ENCODE peak calls at places on chromosomes 13 and 19, in eight cellular contexts. X, P, M, Q, D, A, N and S are unnamed samples.

GRCh38 chr19:47719047-47719885 is 6.0 kb downstream of the EHD2 start:
- DNase-seq in X (no peak), P (peak), M (peak), Q (peak), D (peak), A (peak), N (peak), S (no peak)

GRCh38 chr13:43905435-43906031 is 25.8 kb downstream of the LACC1 start:
- DNase-seq in X (no peak), P (no peak), M (no peak), Q (no peak), D (no peak), A (peak), N (no peak), S (peak)

GRCh38 chr19:48819366-48819816 is 8.6 kb upstream of the BCAT2 start:
- DNase-seq in X (no peak), P (peak), M (peak), Q (no peak), D (peak), A (peak), N (peak), S (no peak)

GRCh38 chr13:77637583-77637982 is 59.9 kb upstream of the SLAIN1 start:
- DNase-seq in X (no peak), P (no peak), M (no peak), Q (no peak), D (no peak), A (no peak), N (no peak), S (no peak)

GRCh38 chr13:59281453-59281852 is 882.3 kb downstream of the DIAPH3 start:
- DNase-seq in X (no peak), P (no peak), M (no peak), Q (no peak), D (no peak), A (no peak), N (no peak), S (no peak)

GRCh38 chr19:41847351-41848105 is 2.7 kb downstream of the DMRTC2 start:
- DNase-seq in X (no peak), P (no peak), M (no peak), Q (no peak), D (no peak), A (no peak), N (no peak), S (no peak)

GRCh38 chr13:31204592-31204991 is 4.8 kb downstream of the B3GLCT start:
- DNase-seq in X (no peak), P (no peak), M (no peak), Q (peak), D (peak), A (no peak), N (no peak), S (peak)

GRCh38 chr13:70171151-70171550 is 62.9 kb upstream of the KLHL1 start:
- DNase-seq in X (no peak), P (no peak), M (peak), Q (no peak), D (no peak), A (no peak), N (no peak), S (no peak)

GRCh38 chr13:114338959-114339358 is 24.7 kb downstream of the CHAMP1 start:
- DNase-seq in X (no peak), P (no peak), M (no peak), Q (no peak), D (no peak), A (no peak), N (no peak), S (no peak)

GRCh38 chr19:35266904-35267817 is 1.6 kb upstream of the USF2 start:
- DNase-seq in X (no peak), P (peak), M (peak), Q (peak), D (no peak), A (peak), N (no peak), S (peak)

GRCh38 chr13:31775686-31776085 is 36.4 kb downstream of the RXFP2 start:
- DNase-seq in X (no peak), P (no peak), M (no peak), Q (no peak), D (no peak), A (peak), N (no peak), S (no peak)

GRCh38 chr13:26219726-26220125 is 2.4 kb downstream of the RNF6 start:
- DNase-seq in X (no peak), P (no peak), M (no peak), Q (no peak), D (no peak), A (no peak), N (no peak), S (no peak)

GRCh38 chr13:48660356-48661076 is 6.8 kb downstream of the CYSLTR2 start:
- DNase-seq in X (peak), P (no peak), M (no peak), Q (no peak), D (no peak), A (no peak), N (no peak), S (no peak)

GRCh38 chr19:2970201-2970838 is 7.0 kb upstream of the TLE6 start:
- DNase-seq in X (no peak), P (no peak), M (no peak), Q (no peak), D (no peak), A (no peak), N (no peak), S (no peak)

GRCh38 chr19:46718934-46719551 is 2.1 kb upstream of the PRKD2 start:
- DNase-seq in X (peak), P (peak), M (no peak), Q (no peak), D (no peak), A (no peak), N (no peak), S (no peak)

GRCh38 chr13:77548594-77548993 is 13.1 kb downstream of the SCEL start:
- DNase-seq in X (no peak), P (no peak), M (no peak), Q (no peak), D (no peak), A (no peak), N (no peak), S (no peak)

GRCh38 chr19:46772170-46773017 is 16.0 kb downstream of the SLC1A5 start:
- DNase-seq in X (no peak), P (no peak), M (no peak), Q (no peak), D (no peak), A (no peak), N (no peak), S (no peak)

GRCh38 chr19:49997709-49998108 is 27.5 kb downstream of the VRK3 start:
- DNase-seq in X (peak), P (no peak), M (no peak), Q (peak), D (peak), A (no peak), N (no peak), S (peak)

GRCh38 chr13:51723529-51723928 is 80.4 kb downstream of the DHRS12 start:
- DNase-seq in X (no peak), P (no peak), M (no peak), Q (no peak), D (no peak), A (no peak), N (no peak), S (no peak)

GRCh38 chr13:76992548-76993001 is 694 bp downstream of the CLN5 start:
- DNase-seq in X (no peak), P (peak), M (peak), Q (peak), D (no peak), A (peak), N (no peak), S (peak)

GRCh38 chr13:98083507-98083906 is 59.4 kb upstream of the FARP1 start:
- DNase-seq in X (no peak), P (no peak), M (no peak), Q (no peak), D (peak), A (no peak), N (no peak), S (no peak)

GRCh38 chr19:51259348-51260245 is 8.7 kb downstream of the SIGLECL1 start:
- DNase-seq in X (peak), P (peak), M (no peak), Q (peak), D (no peak), A (no peak), N (no peak), S (peak)

GRCh38 chr13:79108914-79109643 is 297.0 kb downstream of the RBM26 start:
- DNase-seq in X (peak), P (no peak), M (no peak), Q (no peak), D (no peak), A (no peak), N (no peak), S (no peak)

GRCh38 chr13:70544706-70545105 is 436.5 kb upstream of the KLHL1 start:
- DNase-seq in X (no peak), P (no peak), M (no peak), Q (no peak), D (no peak), A (no peak), N (no peak), S (no peak)

GRCh38 chr13:44317752-44318550 is 55.7 kb upstream of the SERP2 start:
- DNase-seq in X (no peak), P (no peak), M (no peak), Q (no peak), D (no peak), A (no peak), N (no peak), S (no peak)

GRCh38 chr13:108915634-108916497 is 286.5 kb downstream of the MYO16 start:
- DNase-seq in X (peak), P (peak), M (peak), Q (peak), D (peak), A (peak), N (peak), S (peak)

GRCh38 chr19:51448011-51448744 is 10.1 kb downstream of the SIGLEC8 start:
- DNase-seq in X (no peak), P (no peak), M (no peak), Q (no peak), D (no peak), A (no peak), N (no peak), S (no peak)

GRCh38 chr19:48364564-48365363 is 597 bp downstream of the SYNGR4 start:
- DNase-seq in X (no peak), P (no peak), M (peak), Q (no peak), D (no peak), A (no peak), N (no peak), S (no peak)

GRCh38 chr13:94549241-94550029 is 46.5 kb downstream of the TGDS start:
- DNase-seq in X (peak), P (peak), M (peak), Q (peak), D (peak), A (peak), N (peak), S (peak)
- TF ChIP-seq POLR2A in X (peak), P (peak), M (peak), Q (peak), D (peak), A (peak), N (no peak), S (peak)

DNA sequence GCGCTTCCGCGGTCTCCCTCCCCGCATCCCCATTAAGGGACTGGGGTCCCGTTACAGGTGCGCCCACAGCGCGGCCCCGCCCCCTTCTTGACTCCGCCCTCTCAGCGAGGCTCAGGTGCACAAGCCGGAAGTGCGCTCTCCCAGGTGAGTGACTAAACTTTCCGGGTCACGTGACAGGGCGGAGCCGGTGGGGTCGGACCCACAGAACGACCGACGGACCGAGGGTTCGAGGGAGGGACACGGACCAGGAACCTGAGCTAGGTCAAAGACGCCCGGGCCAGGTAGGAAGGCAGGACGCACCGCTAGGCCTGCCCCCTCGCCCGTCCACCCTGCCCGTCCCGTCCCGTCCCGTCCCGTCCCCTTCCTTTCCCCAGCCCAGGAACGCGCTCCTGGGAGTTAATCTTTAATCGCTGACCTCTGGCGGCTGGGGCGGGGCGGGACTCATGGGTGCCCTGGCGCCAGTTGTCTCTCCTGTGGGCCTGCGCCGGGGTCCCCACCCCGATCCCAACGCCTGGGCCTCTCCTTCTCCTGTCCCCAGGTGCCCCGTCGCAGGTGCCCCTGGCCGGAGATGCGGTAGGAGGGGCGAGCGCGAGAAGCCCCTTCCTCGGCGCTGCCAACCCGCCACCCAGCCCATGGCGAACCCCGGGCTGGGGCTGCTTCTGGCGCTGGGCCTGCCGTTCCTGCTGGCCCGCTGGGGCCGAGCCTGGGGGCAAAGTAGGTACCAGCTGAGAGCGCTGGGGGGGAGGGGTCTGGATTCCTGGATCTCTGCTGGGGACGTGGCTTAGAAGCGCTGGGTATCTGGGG is at the start of gene CRB3:
- DNase-seq in X (no peak), P (peak), M (peak), Q (peak), D (no peak), A (no peak), N (peak), S (no peak)
- TF ChIP-seq POLR2A in X (no peak), P (peak), M (peak), Q (no peak), D (no peak), A (no peak), N (peak), S (no peak)

DNA sequence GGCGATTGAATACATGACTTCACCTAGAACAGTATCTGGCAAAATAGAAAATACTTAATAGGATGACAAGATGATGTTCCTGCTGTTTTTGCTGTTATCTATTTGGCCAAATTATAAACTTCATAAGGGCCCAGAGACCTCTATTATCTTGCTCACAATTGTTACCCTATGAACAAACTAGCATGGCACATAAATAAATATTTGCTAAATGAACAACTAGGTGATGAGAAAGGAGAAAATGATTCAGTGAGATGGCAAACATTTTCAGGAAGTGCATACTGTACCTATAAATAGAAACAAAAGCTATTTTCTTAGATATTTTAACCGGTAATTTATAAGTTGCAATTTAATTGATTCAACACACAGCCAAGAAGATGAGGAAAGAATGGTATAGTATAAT is 78.4 kb downstream of the FAM216B start:
- DNase-seq in X (no peak), P (no peak), M (no peak), Q (no peak), D (no peak), A (no peak), N (no peak), S (no peak)
- TF ChIP-seq POLR2A in X (no peak), P (no peak), M (no peak), Q (no peak), D (no peak), A (no peak), N (no peak), S (no peak)

GRCh38 chr13:94119360-94119936 is 360.0 kb downstream of the DCT start:
- DNase-seq in X (no peak), P (peak), M (peak), Q (no peak), D (no peak), A (no peak), N (peak), S (no peak)
- TF ChIP-seq POLR2A in X (no peak), P (peak), M (peak), Q (no peak), D (no peak), A (no peak), N (no peak), S (no peak)

GRCh38 chr19:36837902-36838783 is at the start of gene ZNF790:
- DNase-seq in X (peak), P (peak), M (peak), Q (peak), D (peak), A (peak), N (peak), S (peak)
- TF ChIP-seq POLR2A in X (peak), P (peak), M (peak), Q (peak), D (no peak), A (peak), N (no peak), S (peak)

DNA sequence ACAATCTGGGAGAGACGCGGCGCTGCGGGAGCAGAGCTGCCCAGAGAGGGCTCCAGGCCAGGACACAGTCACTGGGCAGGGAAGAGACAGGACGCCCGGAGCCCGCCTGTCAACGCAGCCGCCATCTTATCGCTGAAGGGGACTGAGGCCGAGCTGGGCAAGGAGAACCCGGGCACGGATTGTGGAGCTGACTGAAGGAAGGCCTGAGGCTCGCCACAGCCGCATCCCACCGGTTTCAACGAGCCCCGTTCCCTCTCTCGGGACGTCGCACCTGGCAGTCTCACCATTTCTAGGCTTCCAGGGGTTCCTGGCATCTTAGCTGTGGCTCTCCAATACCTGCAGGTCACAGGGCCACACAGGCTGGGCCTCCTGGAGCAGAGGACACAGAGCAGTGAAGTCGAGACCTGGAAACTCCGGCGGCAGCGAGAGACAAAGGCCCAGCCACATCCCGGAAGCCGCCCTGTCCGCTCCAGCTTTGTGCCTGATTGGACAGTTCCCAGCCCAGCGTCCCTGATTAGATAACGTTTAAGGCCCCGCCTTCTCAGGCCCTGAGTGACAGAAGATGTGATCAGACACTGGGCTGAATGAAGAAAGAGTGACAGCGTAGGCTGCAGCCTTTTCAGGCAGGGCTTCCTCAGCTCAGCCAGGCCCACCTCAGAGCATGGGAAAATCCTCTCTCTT is at the start of gene ZNF91:
- DNase-seq in X (peak), P (peak), M (peak), Q (no peak), D (peak), A (peak), N (peak), S (peak)
- TF ChIP-seq POLR2A in X (peak), P (peak), M (peak), Q (no peak), D (peak), A (peak), N (no peak), S (peak)

DNA sequence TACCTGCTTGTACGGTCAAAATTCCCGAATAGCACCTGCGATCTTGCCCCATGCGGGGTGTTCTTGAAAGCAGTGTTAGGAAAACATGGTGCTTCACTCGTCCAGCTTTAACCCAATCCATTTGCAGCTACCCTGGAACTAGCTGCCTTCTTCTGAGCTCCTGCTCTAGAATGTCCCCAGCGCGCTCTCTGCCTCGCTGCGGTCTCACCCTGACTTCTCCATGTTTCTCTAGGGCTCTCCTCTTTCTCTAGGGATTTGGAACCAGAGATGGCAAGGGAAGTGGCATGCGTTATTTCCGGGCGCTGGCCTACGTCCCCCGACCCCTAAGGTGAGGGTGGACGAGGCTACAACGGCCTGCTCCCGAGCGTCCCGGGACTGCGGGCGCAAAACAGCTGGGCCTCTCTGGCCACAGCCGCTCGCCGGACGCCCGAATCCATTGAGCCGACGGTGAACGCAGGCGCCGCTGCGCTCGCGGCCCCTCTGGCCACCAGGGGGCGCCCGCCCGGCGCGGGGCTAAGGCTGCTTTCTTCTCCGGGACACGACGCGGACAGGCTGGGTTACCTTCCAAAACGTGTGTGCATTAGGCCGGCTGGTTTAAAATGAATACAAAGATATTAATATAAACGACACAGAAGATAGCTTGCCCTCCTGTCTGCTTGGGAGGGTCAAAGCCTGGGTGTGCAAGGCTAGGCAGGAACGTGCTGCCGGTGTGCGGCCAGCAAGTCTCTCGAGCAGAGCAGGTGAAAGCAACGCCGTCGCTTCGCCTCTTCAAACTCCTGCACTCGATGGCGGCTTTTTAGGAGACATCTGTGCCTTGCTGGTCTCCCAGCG is 1.8 kb upstream of the SPRY2 start:
- DNase-seq in X (no peak), P (peak), M (peak), Q (no peak), D (peak), A (peak), N (peak), S (peak)
- TF ChIP-seq POLR2A in X (no peak), P (peak), M (peak), Q (no peak), D (no peak), A (no peak), N (no peak), S (no peak)

GRCh38 chr19:19386373-19386869 is 19.1 kb upstream of the GATAD2A start:
- DNase-seq in X (no peak), P (no peak), M (peak), Q (no peak), D (no peak), A (no peak), N (no peak), S (no peak)
- TF ChIP-seq POLR2A in X (no peak), P (no peak), M (no peak), Q (no peak), D (no peak), A (no peak), N (no peak), S (no peak)